ENCODE peak calls at places on chromosomes 6 and 20, in four cellular contexts. N, D, Y and U are unnamed samples.
A peak's percentile ranks its signal among the peaks of the same experiment; 100 is the strongest.

GRCh38 chr6:153001767-153002612 is 519 bp downstream of the MTRF1L start:
- DNase-seq in D (no peak), N (peak; percentile 8), Y (peak; percentile 10), U (no peak)

GRCh38 chr6:159540152-159540551 is 152.9 kb downstream of the SOD2 start:
- DNase-seq in Y (peak; percentile 25), N (no peak), D (no peak), U (no peak)

GRCh38 chr6:16964553-16965499 is 137.0 kb upstream of the STMND1 start:
- DNase-seq in D (peak; percentile 40), N (peak; percentile 25), Y (peak; percentile 77), U (peak; percentile 29)

GRCh38 chr6:158751192-158751591 is 68.0 kb downstream of the EZR start:
- DNase-seq in Y (no peak), N (no peak), D (no peak), U (no peak)

GRCh38 chr6:89254569-89254968 is 37.4 kb upstream of the GABRR1 start:
- DNase-seq in N (no peak), Y (no peak), D (no peak), U (no peak)

GRCh38 chr6:30828027-30828962 is 56.0 kb upstream of the DDR1 start:
- DNase-seq in N (peak; percentile 71), Y (peak; percentile 95), D (peak; percentile 78), U (peak; percentile 68)

GRCh38 chr20:62356948-62357667 is 10.0 kb downstream of the LAMA5 start:
- DNase-seq in D (no peak), N (no peak), Y (no peak), U (no peak)

GRCh38 chr6:105346052-105346451 is 56.8 kb downstream of the PREP start:
- DNase-seq in N (no peak), D (no peak), Y (no peak), U (no peak)

GRCh38 chr6:133262804-133263203 is 21.6 kb downstream of the EYA4 start:
- DNase-seq in Y (no peak), N (no peak), D (no peak), U (no peak)

GRCh38 chr6:134584809-134585528 is 267.1 kb upstream of the SGK1 start:
- DNase-seq in N (no peak), D (no peak), Y (no peak), U (no peak)

GRCh38 chr6:131038612-131039344 is 24.3 kb downstream of the EPB41L2 start:
- DNase-seq in N (no peak), D (no peak), Y (no peak), U (no peak)

GRCh38 chr6:24234043-24234442 is 108.0 kb downstream of the NRSN1 start:
- DNase-seq in N (no peak), D (no peak), Y (no peak), U (no peak)

GRCh38 chr6:53734473-53735299 is 60.1 kb upstream of the LRRC1 start:
- DNase-seq in N (no peak), Y (peak; percentile 11), D (no peak), U (peak; percentile 88)